ENCODE peak calls at places on chromosomes 7 and 10, in six cellular contexts. One of them, this sample, is unnamed. For H3K36me3, the result is how much of the 10 kb centered on the place peaks cover.

GRCh38 chr10:101573885-101574284 is 14.2 kb downstream of the POLL start:
- DNase-seq in ovary: no peak
- DNase-seq in psoas muscle: no peak
- DNase-seq in OCI-LY7: no peak
- DNase-seq in adrenal gland: no peak
- DNase-seq in lower lobe of right lung: no peak
- DNase-seq in this sample: no peak

GRCh38 chr10:75408911-75409885 is 7.6 kb upstream of the ZNF503 start:
- DNase-seq in ovary: peak
- DNase-seq in psoas muscle: peak
- DNase-seq in OCI-LY7: peak
- DNase-seq in adrenal gland: peak
- DNase-seq in lower lobe of right lung: peak
- DNase-seq in this sample: peak

GRCh38 chr7:29275493-29275892 is 80.9 kb downstream of the CHN2 start:
- DNase-seq in ovary: no peak
- DNase-seq in psoas muscle: no peak
- DNase-seq in OCI-LY7: no peak
- DNase-seq in adrenal gland: no peak
- DNase-seq in lower lobe of right lung: no peak
- DNase-seq in this sample: no peak

GRCh38 chr10:107152087-107152486 is 12.4 kb downstream of the SORCS1 start:
- DNase-seq in ovary: no peak
- DNase-seq in psoas muscle: no peak
- DNase-seq in OCI-LY7: no peak
- DNase-seq in adrenal gland: no peak
- DNase-seq in lower lobe of right lung: no peak
- DNase-seq in this sample: no peak

GRCh38 chr7:105353752-105354328 is 34.9 kb downstream of the SRPK2 start:
- DNase-seq in ovary: peak
- DNase-seq in psoas muscle: peak
- DNase-seq in OCI-LY7: peak
- DNase-seq in adrenal gland: peak
- DNase-seq in lower lobe of right lung: peak
- DNase-seq in this sample: no peak

GRCh38 chr10:19775286-19775685 is 40.9 kb upstream of the PLXDC2 start:
- DNase-seq in ovary: no peak
- DNase-seq in psoas muscle: no peak
- DNase-seq in OCI-LY7: no peak
- DNase-seq in adrenal gland: no peak
- DNase-seq in lower lobe of right lung: no peak
- DNase-seq in this sample: no peak

GRCh38 chr7:28956608-28957063 is 1.5 kb downstream of the TRIL start:
- DNase-seq in ovary: peak
- DNase-seq in psoas muscle: peak
- DNase-seq in OCI-LY7: no peak
- DNase-seq in adrenal gland: no peak
- DNase-seq in lower lobe of right lung: peak
- DNase-seq in this sample: peak

GRCh38 chr7:44534501-44534900 is 6.6 kb downstream of the NPC1L1 start:
- DNase-seq in ovary: no peak
- DNase-seq in psoas muscle: no peak
- DNase-seq in OCI-LY7: peak
- DNase-seq in adrenal gland: peak
- DNase-seq in lower lobe of right lung: no peak
- DNase-seq in this sample: peak

GRCh38 chr7:266851-267840 is 22.8 kb upstream of the FOXL3 start:
- DNase-seq in ovary: no peak
- DNase-seq in psoas muscle: peak
- DNase-seq in OCI-LY7: no peak
- DNase-seq in adrenal gland: peak
- DNase-seq in lower lobe of right lung: peak
- DNase-seq in this sample: peak

GRCh38 chr10:87675396-87676376 is 16.0 kb downstream of the PAPSS2 start:
- DNase-seq in ovary: no peak
- DNase-seq in psoas muscle: no peak
- DNase-seq in OCI-LY7: no peak
- DNase-seq in adrenal gland: no peak
- DNase-seq in lower lobe of right lung: no peak
- DNase-seq in this sample: peak

GRCh38 chr10:59580257-59580863 is 129.3 kb downstream of the SLC16A9 start:
- DNase-seq in ovary: no peak
- DNase-seq in psoas muscle: no peak
- DNase-seq in OCI-LY7: no peak
- DNase-seq in adrenal gland: peak
- DNase-seq in lower lobe of right lung: no peak
- DNase-seq in this sample: peak

GRCh38 chr10:47237316-47238260 is 62.4 kb upstream of the GDF10 start:
- DNase-seq in ovary: no peak
- DNase-seq in psoas muscle: no peak
- DNase-seq in OCI-LY7: no peak
- DNase-seq in adrenal gland: no peak
- DNase-seq in lower lobe of right lung: no peak
- DNase-seq in this sample: no peak
- TF ChIP-seq CTCF in ovary: no peak
- TF ChIP-seq CTCF in psoas muscle: no peak
- TF ChIP-seq CTCF in OCI-LY7: peak
- TF ChIP-seq CTCF in adrenal gland: no peak
- TF ChIP-seq CTCF in lower lobe of right lung: no peak
- TF ChIP-seq CTCF in this sample: no peak

GRCh38 chr7:99398891-99399445 is 9.4 kb downstream of the PDAP1 start:
- DNase-seq in ovary: no peak
- DNase-seq in psoas muscle: no peak
- DNase-seq in OCI-LY7: no peak
- DNase-seq in adrenal gland: no peak
- DNase-seq in lower lobe of right lung: no peak
- DNase-seq in this sample: no peak
- H3K36me3 ChIP-seq in ovary: under half
- H3K36me3 ChIP-seq in psoas muscle: under half
- H3K36me3 ChIP-seq in OCI-LY7: half or more
- H3K36me3 ChIP-seq in adrenal gland: half or more
- H3K36me3 ChIP-seq in lower lobe of right lung: half or more
- H3K36me3 ChIP-seq in this sample: under half

GRCh38 chr10:30364391-30365268 is 15.6 kb upstream of the MTPAP start:
- DNase-seq in ovary: no peak
- DNase-seq in psoas muscle: no peak
- DNase-seq in OCI-LY7: no peak
- DNase-seq in adrenal gland: no peak
- DNase-seq in lower lobe of right lung: no peak
- DNase-seq in this sample: no peak
- TF ChIP-seq CTCF in ovary: no peak
- TF ChIP-seq CTCF in psoas muscle: no peak
- TF ChIP-seq CTCF in OCI-LY7: no peak
- TF ChIP-seq CTCF in adrenal gland: no peak
- TF ChIP-seq CTCF in lower lobe of right lung: no peak
- TF ChIP-seq CTCF in this sample: no peak

GRCh38 chr7:99409814-99410213 is 1.0 kb downstream of the BUD31 start:
- DNase-seq in ovary: no peak
- DNase-seq in psoas muscle: no peak
- DNase-seq in OCI-LY7: no peak
- DNase-seq in adrenal gland: no peak
- DNase-seq in lower lobe of right lung: no peak
- DNase-seq in this sample: no peak
- H3K36me3 ChIP-seq in ovary: under half
- H3K36me3 ChIP-seq in psoas muscle: under half
- H3K36me3 ChIP-seq in OCI-LY7: half or more
- H3K36me3 ChIP-seq in adrenal gland: under half
- H3K36me3 ChIP-seq in lower lobe of right lung: half or more
- H3K36me3 ChIP-seq in this sample: under half

DNA sequence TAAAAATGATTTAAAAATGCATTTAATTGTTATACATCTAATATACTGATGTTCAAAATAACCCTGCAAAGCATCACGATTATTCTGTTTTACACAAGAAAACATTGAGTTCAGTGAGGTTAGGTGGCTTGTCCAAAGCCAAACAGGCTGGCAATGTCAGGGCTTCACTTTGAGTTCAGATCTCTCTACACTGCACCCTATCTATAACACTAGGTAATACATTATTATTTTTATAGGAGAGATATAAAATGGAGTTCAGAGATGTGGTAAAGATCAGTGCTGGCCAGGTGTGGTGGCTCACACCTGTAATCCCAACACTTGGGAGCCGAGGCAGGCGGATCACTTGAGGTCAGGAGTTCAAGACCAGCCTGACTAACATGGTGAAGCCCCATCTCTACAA is 165.9 kb upstream of the MYO3A start:
- DNase-seq in ovary: no peak
- DNase-seq in psoas muscle: no peak
- DNase-seq in OCI-LY7: peak
- DNase-seq in adrenal gland: no peak
- DNase-seq in lower lobe of right lung: no peak
- DNase-seq in this sample: no peak
- TF ChIP-seq CTCF in ovary: no peak
- TF ChIP-seq CTCF in psoas muscle: no peak
- TF ChIP-seq CTCF in OCI-LY7: peak
- TF ChIP-seq CTCF in adrenal gland: no peak
- TF ChIP-seq CTCF in lower lobe of right lung: no peak
- TF ChIP-seq CTCF in this sample: no peak

GRCh38 chr10:61964949-61965693 is 63.6 kb downstream of the ARID5B start:
- DNase-seq in ovary: no peak
- DNase-seq in psoas muscle: no peak
- DNase-seq in OCI-LY7: no peak
- DNase-seq in adrenal gland: no peak
- DNase-seq in lower lobe of right lung: no peak
- DNase-seq in this sample: no peak
- H3K36me3 ChIP-seq in ovary: under half
- H3K36me3 ChIP-seq in psoas muscle: under half
- H3K36me3 ChIP-seq in OCI-LY7: under half
- H3K36me3 ChIP-seq in adrenal gland: under half
- H3K36me3 ChIP-seq in lower lobe of right lung: under half
- H3K36me3 ChIP-seq in this sample: under half

GRCh38 chr10:118751272-118751671 is 3.5 kb downstream of the CACUL1 start:
- DNase-seq in ovary: no peak
- DNase-seq in psoas muscle: no peak
- DNase-seq in OCI-LY7: no peak
- DNase-seq in adrenal gland: no peak
- DNase-seq in lower lobe of right lung: no peak
- DNase-seq in this sample: no peak

GRCh38 chr10:118754132-118754555 is 626 bp downstream of the CACUL1 start:
- DNase-seq in ovary: no peak
- DNase-seq in psoas muscle: peak
- DNase-seq in OCI-LY7: peak
- DNase-seq in adrenal gland: peak
- DNase-seq in lower lobe of right lung: peak
- DNase-seq in this sample: peak

GRCh38 chr10:118753331-118753730 is 1.4 kb downstream of the CACUL1 start:
- DNase-seq in ovary: no peak
- DNase-seq in psoas muscle: no peak
- DNase-seq in OCI-LY7: no peak
- DNase-seq in adrenal gland: no peak
- DNase-seq in lower lobe of right lung: no peak
- DNase-seq in this sample: peak

GRCh38 chr10:118752401-118752800 is 2.4 kb downstream of the CACUL1 start:
- DNase-seq in ovary: no peak
- DNase-seq in psoas muscle: no peak
- DNase-seq in OCI-LY7: no peak
- DNase-seq in adrenal gland: no peak
- DNase-seq in lower lobe of right lung: no peak
- DNase-seq in this sample: no peak

GRCh38 chr10:118754556-118755423 is at the start of gene CACUL1:
- DNase-seq in ovary: peak
- DNase-seq in psoas muscle: peak
- DNase-seq in OCI-LY7: peak
- DNase-seq in adrenal gland: peak
- DNase-seq in lower lobe of right lung: peak
- DNase-seq in this sample: peak
- TF ChIP-seq CTCF in ovary: no peak
- TF ChIP-seq CTCF in psoas muscle: no peak
- TF ChIP-seq CTCF in OCI-LY7: no peak
- TF ChIP-seq CTCF in adrenal gland: no peak
- TF ChIP-seq CTCF in lower lobe of right lung: no peak
- TF ChIP-seq CTCF in this sample: no peak

DNA sequence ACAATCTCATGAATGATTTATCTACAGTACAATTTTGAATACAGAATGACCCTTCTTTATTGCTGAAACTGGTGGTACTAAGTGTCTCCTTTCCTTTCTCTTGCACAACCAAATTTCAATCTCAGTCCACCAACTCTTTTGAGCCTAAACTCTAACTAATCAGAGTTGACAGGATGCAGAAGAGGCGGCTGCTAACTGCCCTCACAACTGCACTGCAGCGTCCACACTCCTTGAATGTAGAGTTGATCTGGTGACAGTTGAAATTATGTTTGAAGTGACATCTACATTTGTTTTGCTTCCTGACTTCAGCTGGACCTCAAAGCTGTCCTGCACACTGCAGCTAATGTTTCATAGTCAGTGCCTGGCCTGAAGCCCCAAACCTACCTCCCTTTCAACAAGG is 139.6 kb downstream of the ZMYND11 start:
- DNase-seq in ovary: no peak
- DNase-seq in psoas muscle: no peak
- DNase-seq in OCI-LY7: no peak
- DNase-seq in adrenal gland: no peak
- DNase-seq in lower lobe of right lung: no peak
- DNase-seq in this sample: no peak
- H3K36me3 ChIP-seq in ovary: under half
- H3K36me3 ChIP-seq in psoas muscle: under half
- H3K36me3 ChIP-seq in OCI-LY7: under half
- H3K36me3 ChIP-seq in adrenal gland: under half
- H3K36me3 ChIP-seq in lower lobe of right lung: under half
- H3K36me3 ChIP-seq in this sample: under half

This sample was measured in bronchial epithelial cell.